ENCODE peak calls at places on chromosome 3, in six cellular contexts. I is HuH-7.5; S is caudate nucleus; B is stimulated activated CD4-positive, alpha-beta T cell treated with anti-CD3 and anti-CD28 coated beads, Interleukin-1b, Interleukin-23, amount 100 ng/mL, for 24 hours; V is activated T-helper 1 cell treated with Interleukin-2 at 50 U/mL for 16 hours; E is aorta. W is an unnamed sample.

GRCh38 chr3:74624301-74624700 is 9.8 kb upstream of the CNTN3 start:
- DNase-seq in I (no peak), S (no peak), B (no peak), V (no peak), E (no peak), W (no peak)

GRCh38 chr3:44240061-44240460 is 1.6 kb upstream of the TOPAZ1 start:
- DNase-seq in I (no peak), S (no peak), B (no peak), V (no peak), E (no peak), W (no peak)

GRCh38 chr3:40267940-40268707 is 41.4 kb upstream of the EIF1B start:
- DNase-seq in I (no peak), S (no peak), B (no peak), V (no peak), E (no peak), W (no peak)

GRCh38 chr3:15637131-15637951 is 35.8 kb downstream of the BTD start:
- DNase-seq in I (no peak), S (peak), B (no peak), V (no peak), E (no peak), W (no peak)

GRCh38 chr3:179840985-179841384 is 188.1 kb downstream of the USP13 start:
- DNase-seq in I (no peak), S (no peak), B (no peak), V (no peak), E (no peak), W (no peak)

GRCh38 chr3:89690649-89691048 is 583.2 kb downstream of the EPHA3 start:
- DNase-seq in I (no peak), S (no peak), B (no peak), V (no peak), E (no peak), W (no peak)

GRCh38 chr3:75294124-75294523 is 370.0 kb upstream of the FRG2C start:
- DNase-seq in I (peak), S (no peak), B (no peak), V (no peak), E (peak), W (peak)

GRCh38 chr3:149145926-149146325 is 16.5 kb downstream of the HPS3 start:
- DNase-seq in I (no peak), S (no peak), B (no peak), V (no peak), E (no peak), W (no peak)

GRCh38 chr3:170614214-170614966 is 28.5 kb upstream of the SLC7A14 start:
- DNase-seq in I (peak), S (peak), B (no peak), V (no peak), E (no peak), W (peak)

GRCh38 chr3:173897631-173898030 is 500.1 kb downstream of the NLGN1 start:
- DNase-seq in I (no peak), S (no peak), B (no peak), V (no peak), E (no peak), W (no peak)